ENCODE peak calls at places on chromosomes 4 and X, in four cellular contexts. A is A549, M is tibial nerve, J is suprapubic skin. L is an unnamed sample.

GRCh38 chr4:24836843-24837242 is 41.5 kb downstream of the SOD3 start:
- DNase-seq in A (no peak), M (no peak), J (no peak), L (no peak)

GRCh38 chr4:153079824-153080486 is 124.3 kb upstream of the TRIM2 start:
- DNase-seq in A (no peak), M (no peak), J (no peak), L (no peak)

GRCh38 chr4:158856852-158857251 is 88.0 kb downstream of the FNIP2 start:
- DNase-seq in A (peak; percentile 40), M (no peak), J (no peak), L (no peak)

GRCh38 chr4:68369474-68369805 is 19.6 kb upstream of the YTHDC1 start:
- DNase-seq in A (peak; percentile 63), M (no peak), J (no peak), L (no peak)

GRCh38 chr4:113707013-113707412 is 54.5 kb downstream of the CAMK2D start:
- DNase-seq in A (no peak), M (no peak), J (no peak), L (no peak)

GRCh38 chrX:53481093-53481492 is 46.9 kb upstream of the HSD17B10 start:
- DNase-seq in A (peak; percentile 17), M (no peak), J (no peak), L (peak; percentile 19)

GRCh38 chr4:77104405-77105292 is 28.9 kb upstream of the CCNI start:
- DNase-seq in A (no peak), M (peak; percentile 51), J (peak; percentile 88), L (peak; percentile 73)

GRCh38 chrX:69070949-69071650 is 94.2 kb downstream of the PJA1 start:
- DNase-seq in A (no peak), M (peak; percentile 15), J (peak; percentile 68), L (peak; percentile 12)

GRCh38 chrX:36434521-36434920 is 515.0 kb downstream of the CFAP47 start:
- DNase-seq in A (no peak), M (no peak), J (no peak), L (no peak)

GRCh38 chrX:136710324-136710951 is 62.5 kb downstream of the CD40LG start:
- DNase-seq in A (no peak), M (no peak), J (no peak), L (no peak)

GRCh38 chrX:50827996-50828395 is 14.0 kb upstream of the SHROOM4 start:
- DNase-seq in A (peak; percentile 31), M (no peak), J (no peak), L (no peak)

GRCh38 chrX:151974336-151975227 is at the start of gene GABRE:
- DNase-seq in A (peak; percentile 52), M (peak; percentile 15), J (no peak), L (peak; percentile 73)

GRCh38 chr4:169351860-169352259 is 81.1 kb upstream of the SH3RF1 start:
- DNase-seq in A (no peak), M (no peak), J (no peak), L (no peak)

GRCh38 chrX:9342581-9343051 is 122.2 kb upstream of the TBL1X start:
- DNase-seq in A (peak; percentile 91), M (peak; percentile 58), J (peak; percentile 80), L (peak; percentile 85)

GRCh38 chr4:113435893-113436292 is 325.6 kb downstream of the CAMK2D start:
- DNase-seq in A (no peak), M (peak; percentile 23), J (no peak), L (no peak)

GRCh38 chrX:41209853-41210252 is 124.1 kb upstream of the DDX3X start:
- DNase-seq in A (no peak), M (no peak), J (no peak), L (no peak)

GRCh38 chr4:109574931-109575804 is 15.1 kb downstream of the MCUB start:
- DNase-seq in A (no peak), M (no peak), J (no peak), L (no peak)

GRCh38 chr4:25440478-25441030 is 63.5 kb downstream of the ANAPC4 start:
- DNase-seq in A (no peak), M (no peak), J (peak; percentile 59), L (no peak)

GRCh38 chrX:39174761-39175417 is 373.6 kb downstream of the MID1IP1 start:
- DNase-seq in A (no peak), M (no peak), J (no peak), L (peak; percentile 46)

GRCh38 chr4:145389566-145389965 is 92.1 kb upstream of the SMAD1 start:
- DNase-seq in A (no peak), M (no peak), J (no peak), L (no peak)

GRCh38 chr4:38189445-38189844 is 229.2 kb downstream of the PTTG2 start:
- DNase-seq in A (peak; percentile 74), M (no peak), J (no peak), L (no peak)

GRCh38 chrX:48908600-48908999 is 2.8 kb downstream of the SLC35A2 start:
- DNase-seq in A (no peak), M (no peak), J (no peak), L (no peak)

GRCh38 chrX:48909703-48910102 is 1.7 kb downstream of the SLC35A2 start:
- DNase-seq in A (no peak), M (no peak), J (no peak), L (no peak)

GRCh38 chrX:48910926-48911406 is 480 bp downstream of the SLC35A2 start:
- DNase-seq in A (no peak), M (no peak), J (no peak), L (no peak)

GRCh38 chrX:48913605-48914366 is 2.3 kb upstream of the SLC35A2 start:
- DNase-seq in A (no peak), M (no peak), J (no peak), L (no peak)

DNA sequence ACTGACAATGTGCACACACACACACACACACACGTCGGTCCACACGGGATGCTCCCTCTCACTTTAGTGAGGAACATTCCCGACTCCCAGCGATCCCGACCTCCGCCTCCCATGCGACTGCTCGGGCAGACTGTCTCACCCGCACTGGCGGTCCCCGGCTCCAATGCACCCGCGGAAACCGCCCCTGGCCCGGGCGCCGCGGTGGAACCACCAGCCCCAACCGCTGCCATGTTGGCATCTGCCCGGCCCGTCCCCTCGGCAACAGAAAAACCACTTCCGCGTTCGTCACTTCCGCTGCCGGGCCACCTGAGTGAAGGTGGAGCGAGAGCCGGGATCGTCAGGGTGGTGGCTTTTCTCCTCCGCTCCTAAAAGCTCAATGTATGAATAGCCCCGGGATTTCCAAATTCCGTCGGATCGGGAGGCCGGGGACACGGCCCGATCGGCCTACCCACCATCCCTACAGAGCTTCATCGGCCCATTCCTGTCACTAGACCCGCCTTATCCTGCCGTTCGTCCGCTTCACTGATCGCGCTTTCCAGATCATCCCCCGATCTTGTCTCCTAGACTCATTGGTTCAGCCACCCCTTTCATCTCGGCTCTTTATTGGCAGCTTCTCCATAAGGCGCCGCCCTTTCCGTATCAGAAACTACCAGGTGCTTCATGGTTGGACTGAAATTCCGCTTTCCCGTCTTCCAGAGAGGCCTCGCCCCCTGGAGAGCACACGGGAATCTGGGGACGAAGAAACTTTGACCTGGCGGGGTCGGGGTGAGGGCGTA is at the start of gene SLC35A2:
- DNase-seq in A (peak; percentile 87), M (peak; percentile 68), J (peak; percentile 83), L (peak; percentile 89)
- TF ChIP-seq EP300 in A (no peak), M (no peak), J (no peak), L (no peak)

DNA sequence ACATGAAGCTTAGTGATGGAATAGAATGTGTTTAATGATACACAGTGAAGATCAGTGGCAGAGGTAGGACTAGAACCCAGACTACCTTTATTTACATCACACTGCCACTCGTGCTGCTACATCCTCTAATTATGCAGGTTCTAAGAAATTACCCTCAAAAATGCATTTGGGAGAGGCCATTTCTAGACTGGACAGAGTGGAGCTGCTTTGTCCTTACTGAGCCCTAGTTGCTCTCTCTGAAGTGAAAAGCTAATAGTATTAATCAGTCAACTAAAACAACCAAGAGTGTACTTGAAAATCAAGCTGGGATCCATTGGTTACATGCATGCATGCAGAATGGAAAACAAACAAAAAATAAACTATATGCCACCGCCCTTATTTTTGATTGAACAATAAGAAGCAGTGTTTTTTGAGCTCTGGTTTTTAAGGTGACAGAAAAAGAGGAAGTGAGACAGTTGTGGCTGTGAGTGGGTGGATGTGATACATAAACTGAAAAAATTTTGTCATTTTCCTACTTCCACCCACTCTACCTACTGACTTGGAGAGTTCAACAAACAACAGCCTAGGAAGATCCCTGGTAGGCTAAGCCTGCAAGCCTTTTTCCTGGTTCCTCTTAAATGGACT is 6.8 kb upstream of the VSIG4 start:
- DNase-seq in A (no peak), M (no peak), J (no peak), L (no peak)
- TF ChIP-seq EP300 in A (no peak), M (no peak), J (no peak), L (no peak)

GRCh38 chr4:87530868-87531267 is 1.7 kb upstream of the SPARCL1 start:
- DNase-seq in A (no peak), M (peak; percentile 62), J (peak; percentile 77), L (peak; percentile 52)
- TF ChIP-seq EP300 in A (no peak), M (peak; percentile 95), J (peak; percentile 97), L (peak; percentile 92)

GRCh38 chr4:47217291-47217690 is 185.9 kb downstream of the GABRB1 start:
- DNase-seq in A (no peak), M (no peak), J (no peak), L (no peak)
- TF ChIP-seq EP300 in A (no peak), M (no peak), J (no peak), L (no peak)

GRCh38 chrX:129842510-129843208 is 1.0 kb downstream of the ZDHHC9 start:
- DNase-seq in A (peak; percentile 12), M (no peak), J (no peak), L (peak; percentile 55)

GRCh38 chrX:129831486-129831885 is 12.2 kb downstream of the ZDHHC9 start:
- DNase-seq in A (no peak), M (peak; percentile 35), J (no peak), L (peak; percentile 19)

GRCh38 chrX:129840334-129840733 is 3.4 kb downstream of the ZDHHC9 start:
- DNase-seq in A (no peak), M (no peak), J (no peak), L (no peak)

GRCh38 chrX:129833153-129834004 is 10.3 kb downstream of the ZDHHC9 start:
- DNase-seq in A (no peak), M (no peak), J (no peak), L (no peak)

DNA sequence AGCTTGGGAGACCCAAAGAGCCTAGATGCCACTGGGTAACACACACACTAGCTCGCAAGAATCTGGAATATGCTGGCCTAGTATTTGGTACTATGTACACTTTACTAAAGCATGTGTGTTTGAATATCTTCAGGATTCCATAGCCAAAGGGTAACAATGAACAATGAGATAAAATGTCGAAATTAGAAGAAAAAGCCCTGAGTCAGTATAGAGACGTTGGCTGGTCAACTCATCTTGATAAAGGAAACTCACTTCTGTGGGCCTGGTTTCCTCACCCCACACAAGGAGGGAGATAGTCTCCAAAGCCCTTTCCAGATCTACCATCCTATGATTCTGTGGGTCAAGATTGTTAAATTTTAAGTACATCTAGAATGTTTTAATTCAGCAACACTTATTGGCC is 6.9 kb downstream of the ZDHHC9 start:
- DNase-seq in A (no peak), M (no peak), J (no peak), L (no peak)
- TF ChIP-seq EP300 in A (no peak), M (no peak), J (no peak), L (no peak)

DNA sequence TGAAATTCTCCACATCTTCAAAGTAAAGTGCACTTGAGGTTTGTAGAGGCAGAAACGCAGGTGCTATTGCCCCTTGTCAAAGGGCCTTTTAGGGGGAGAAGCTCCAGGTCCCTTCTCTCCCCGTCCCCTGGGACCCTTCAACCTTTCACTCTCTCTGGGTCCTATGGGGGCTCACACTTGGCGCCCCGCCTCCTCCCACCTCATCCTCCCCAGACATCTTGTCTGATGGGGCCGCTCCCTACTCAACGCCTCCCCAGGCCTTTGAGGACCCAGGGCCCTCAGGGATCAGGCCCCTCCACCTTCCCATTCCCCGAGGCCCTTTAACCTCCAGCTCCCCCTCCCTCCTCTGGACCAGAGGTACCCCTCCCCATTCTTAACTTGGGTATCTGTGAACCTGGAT is 1.3 kb upstream of the HTRA3 start:
- DNase-seq in A (no peak), M (no peak), J (no peak), L (no peak)
- TF ChIP-seq EP300 in A (no peak), M (no peak), J (no peak), L (no peak)

GRCh38 chr4:14912426-14912825 is 89.9 kb upstream of the CPEB2 start:
- DNase-seq in A (no peak), M (no peak), J (no peak), L (no peak)
- TF ChIP-seq EP300 in A (no peak), M (no peak), J (no peak), L (no peak)

L was measured in transverse colon.